ENCODE peak calls at places on chromosomes 1 and 21, in nine cellular contexts. I is smooth muscle cell of the brain vasculature; S is NCI-H1436; P is H7; F is AML-193; W is bronchial epithelial cell; J is A172; N is activated T-cell treated with anti-CD3 and anti-CD28 coated beads, Interleukin-2, amount 50 U/mL, for 1 hour; Z is GM20000. H is an unnamed sample.

GRCh38 chr1:194267021-194267420 is 1080.6 kb upstream of the B3GALT2 start:
- DNase-seq in I (no peak), S (no peak), P (no peak), F (no peak), W (no peak), J (no peak), N (no peak), Z (no peak), H (no peak)

GRCh38 chr1:59978026-59978425 is 51.5 kb upstream of the CYP2J2 start:
- DNase-seq in I (no peak), S (no peak), P (no peak), F (no peak), W (peak; percentile 61), J (no peak), N (no peak), Z (no peak), H (peak; percentile 37)

GRCh38 chr1:158180741-158181576 is at the start of gene CD1D:
- DNase-seq in I (no peak), S (no peak), P (peak; percentile 85), F (peak; percentile 53), W (peak; percentile 32), J (peak; percentile 11), N (no peak), Z (peak; percentile 55), H (no peak)

GRCh38 chr1:34822202-34822601 is 29.4 kb downstream of the GJA4 start:
- DNase-seq in I (no peak), S (no peak), P (no peak), F (peak; percentile 13), W (no peak), J (no peak), N (no peak), Z (no peak), H (no peak)

GRCh38 chr21:15774590-15774989 is 44.8 kb downstream of the USP25 start:
- DNase-seq in I (no peak), S (no peak), P (no peak), F (no peak), W (peak; percentile 55), J (no peak), N (no peak), Z (no peak), H (peak; percentile 71)

GRCh38 chr1:90959352-90960206 is 62.3 kb downstream of the ZNF644 start:
- DNase-seq in I (no peak), S (no peak), P (no peak), F (peak; percentile 51), W (peak; percentile 64), J (peak; percentile 14), N (no peak), Z (no peak), H (peak; percentile 17)

GRCh38 chr1:232316864-232317263 is 313.1 kb downstream of the SIPA1L2 start:
- DNase-seq in I (no peak), S (no peak), P (no peak), F (no peak), W (peak; percentile 54), J (no peak), N (no peak), Z (no peak), H (peak; percentile 8)

GRCh38 chr1:209291715-209292114 is 291.8 kb upstream of the CAMK1G start:
- DNase-seq in I (no peak), S (no peak), P (no peak), F (no peak), W (no peak), J (peak; percentile 88), N (no peak), Z (no peak), H (no peak)

GRCh38 chr21:43867332-43867703 is 2.3 kb downstream of the AGPAT3 start:
- DNase-seq in I (no peak), S (no peak), P (no peak), F (no peak), W (no peak), J (no peak), N (no peak), Z (no peak), H (no peak)

GRCh38 chr1:211830330-211831142 is at the start of gene LPGAT1:
- DNase-seq in I (no peak), S (peak; percentile 77), P (peak; percentile 94), F (peak; percentile 42), W (peak; percentile 30), J (peak; percentile 62), N (peak; percentile 81), Z (peak; percentile 92), H (peak; percentile 66)

GRCh38 chr1:107277022-107277421 is 136.2 kb downstream of the NTNG1 start:
- DNase-seq in I (no peak), S (no peak), P (peak; percentile 28), F (peak; percentile 34), W (peak; percentile 57), J (peak; percentile 4), N (no peak), Z (no peak), H (peak; percentile 83)

GRCh38 chr1:206951318-206952105 is 5.2 kb upstream of the PIGR start:
- DNase-seq in I (no peak), S (no peak), P (no peak), F (no peak), W (no peak), J (no peak), N (no peak), Z (no peak), H (no peak)

GRCh38 chr1:212743901-212744475 is 44.3 kb upstream of the BATF3 start:
- DNase-seq in I (no peak), S (no peak), P (no peak), F (no peak), W (no peak), J (no peak), N (no peak), Z (no peak), H (no peak)

GRCh38 chr1:155186955-155187891 is 13.6 kb downstream of the TRIM46 start:
- DNase-seq in I (no peak), S (no peak), P (peak; percentile 66), F (no peak), W (no peak), J (no peak), N (no peak), Z (no peak), H (no peak)

GRCh38 chr1:15038232-15039016 is 115.1 kb upstream of the TMEM51 start:
- DNase-seq in I (no peak), S (no peak), P (peak; percentile 79), F (no peak), W (peak; percentile 20), J (peak; percentile 51), N (no peak), Z (no peak), H (no peak)

GRCh38 chr21:35229290-35229689 is 180.2 kb upstream of the RUNX1 start:
- DNase-seq in I (no peak), S (no peak), P (no peak), F (no peak), W (no peak), J (no peak), N (no peak), Z (no peak), H (no peak)

GRCh38 chr1:86648255-86648654 is 56.1 kb upstream of the SH3GLB1 start:
- DNase-seq in I (peak; percentile 1), S (peak; percentile 72), P (no peak), F (no peak), W (peak; percentile 95), J (peak; percentile 63), N (no peak), Z (no peak), H (peak; percentile 64)

GRCh38 chr1:39409055-39409816 is 82.2 kb upstream of the BMP8A start:
- DNase-seq in I (no peak), S (no peak), P (peak; percentile 75), F (no peak), W (no peak), J (no peak), N (no peak), Z (no peak), H (peak; percentile 87)

GRCh38 chr1:80036690-80037432 is 1030.3 kb upstream of the ADGRL4 start:
- DNase-seq in I (no peak), S (no peak), P (no peak), F (no peak), W (no peak), J (no peak), N (no peak), Z (no peak), H (no peak)

GRCh38 chr1:7539772-7540175 is 231.3 kb upstream of the VAMP3 start:
- DNase-seq in I (no peak), S (peak; percentile 66), P (peak; percentile 85), F (peak; percentile 11), W (peak; percentile 84), J (peak; percentile 73), N (no peak), Z (no peak), H (no peak)

GRCh38 chr1:172069535-172069934 is 228.2 kb downstream of the DNM3 start:
- DNase-seq in I (no peak), S (no peak), P (no peak), F (no peak), W (no peak), J (no peak), N (no peak), Z (no peak), H (peak; percentile 67)

GRCh38 chr1:65166572-65167305 is 18.7 kb downstream of the AK4 start:
- DNase-seq in I (no peak), S (no peak), P (no peak), F (no peak), W (no peak), J (no peak), N (no peak), Z (no peak), H (no peak)

GRCh38 chr1:228059536-228060457 is 22.7 kb upstream of the ARF1 start:
- DNase-seq in I (no peak), S (peak; percentile 98), P (peak; percentile 99), F (no peak), W (peak; percentile 86), J (no peak), N (peak; percentile 80), Z (peak; percentile 63), H (no peak)

GRCh38 chr1:230986976-230987375 is 8.1 kb downstream of the ARV1 start:
- DNase-seq in I (no peak), S (no peak), P (no peak), F (no peak), W (peak; percentile 44), J (peak; percentile 83), N (no peak), Z (no peak), H (peak; percentile 62)

GRCh38 chr1:232066521-232066920 is 439.9 kb downstream of the DISC1 start:
- DNase-seq in I (no peak), S (no peak), P (no peak), F (no peak), W (no peak), J (no peak), N (no peak), Z (no peak), H (no peak)

GRCh38 chr1:32900956-32901822 is at the start of gene TMEM54:
- DNase-seq in I (no peak), S (no peak), P (peak; percentile 90), F (no peak), W (peak; percentile 37), J (no peak), N (no peak), Z (peak; percentile 78), H (no peak)

GRCh38 chr21:40829308-40829707 is 17.6 kb downstream of the DSCAM start:
- DNase-seq in I (no peak), S (no peak), P (no peak), F (no peak), W (no peak), J (no peak), N (no peak), Z (no peak), H (no peak)

GRCh38 chr1:95655321-95656020 is 421.5 kb downstream of the RWDD3 start:
- DNase-seq in I (no peak), S (no peak), P (no peak), F (no peak), W (no peak), J (no peak), N (no peak), Z (no peak), H (no peak)

GRCh38 chr1:86069757-86070145 is 86.8 kb downstream of the COL24A1 start:
- DNase-seq in I (no peak), S (no peak), P (no peak), F (no peak), W (peak; percentile 71), J (no peak), N (no peak), Z (no peak), H (peak; percentile 47)

GRCh38 chr1:85279463-85280080 is 3.1 kb upstream of the BCL10 start:
- DNase-seq in I (no peak), S (no peak), P (no peak), F (no peak), W (no peak), J (no peak), N (no peak), Z (no peak), H (no peak)

GRCh38 chr1:115671176-115672062 is 29.6 kb downstream of the VANGL1 start:
- DNase-seq in I (no peak), S (no peak), P (no peak), F (no peak), W (peak; percentile 95), J (peak; percentile 81), N (no peak), Z (no peak), H (no peak)